ENCODE peak calls at places on chromosomes 1 and 21, in nine cellular contexts. X is tibial nerve, I is HT1080, F is NCI-H1436, O is WTC11, Y is H54, G is SK-N-MC, D is left ventricle myocardium superior, Z is astrocyte of the spinal cord. T is an unnamed sample.

GRCh38 chr1:83500531-83500930 is 498.4 kb downstream of the TTLL7 start:
- DNase-seq in G (no peak), X (no peak), D (no peak), Y (no peak), Z (no peak), I (no peak), F (no peak), O (no peak), T (no peak)

GRCh38 chr1:151945725-151946365 is 36.5 kb upstream of the THEM4 start:
- DNase-seq in Y (peak), D (peak), O (peak), I (peak), F (peak), G (peak), X (peak), Z (peak), T (no peak)

GRCh38 chr1:170714163-170714562 is 50.2 kb downstream of the PRRX1 start:
- DNase-seq in Y (no peak), F (no peak), X (no peak), Z (no peak), I (no peak), D (no peak), O (no peak), G (peak), T (no peak)

GRCh38 chr1:1889090-1889750 is 1.7 kb downstream of the GNB1 start:
- DNase-seq in Z (no peak), X (no peak), F (no peak), Y (no peak), D (no peak), I (peak), G (no peak), O (no peak), T (no peak)

GRCh38 chr1:19484338-19484792 is 974 bp downstream of the CAPZB start:
- DNase-seq in I (no peak), G (no peak), F (no peak), O (peak), X (no peak), Y (no peak), D (peak), Z (no peak), T (no peak)

GRCh38 chr1:40315795-40316594 is 1.1 kb downstream of the COL9A2 start:
- DNase-seq in D (no peak), F (no peak), X (no peak), Y (no peak), G (no peak), Z (no peak), I (no peak), O (peak), T (peak)

GRCh38 chr1:8121261-8122159 is 95.4 kb upstream of the ERRFI1 start:
- DNase-seq in Z (peak), D (no peak), O (no peak), X (peak), I (peak), F (no peak), Y (peak), G (no peak), T (no peak)

GRCh38 chr1:22154626-22155025 is 11.7 kb upstream of the WNT4 start:
- DNase-seq in X (no peak), O (no peak), D (no peak), G (no peak), I (no peak), F (no peak), Y (no peak), Z (no peak), T (no peak)

GRCh38 chr21:27026501-27026900 is 59.6 kb upstream of the ADAMTS5 start:
- DNase-seq in F (no peak), G (no peak), D (no peak), X (no peak), Z (no peak), O (no peak), Y (no peak), I (peak), T (no peak)

GRCh38 chr1:235105051-235106043 is 23.3 kb downstream of the TOMM20 start:
- DNase-seq in I (no peak), Z (no peak), X (no peak), D (no peak), O (no peak), G (no peak), F (no peak), Y (no peak), T (no peak)

GRCh38 chr1:32400876-32401631 is 6.8 kb upstream of the BSDC1 start:
- DNase-seq in Y (peak), G (peak), O (peak), Z (peak), D (peak), F (peak), X (peak), I (peak), T (peak)